ENCODE peak calls at places on chromosomes 2 and 18, in nine cellular contexts. M is A549; A is tibial artery; N is PC-9; V is hepatocyte; J is fibroblast of lung; O is upper lobe of right lung; Q is ovary; B is CD8-positive, alpha-beta T cell. I is an unnamed sample. For H3K4me1, the result is how much of the 10 kb centered on the place peaks cover.

GRCh38 chr2:18232731-18233438 is 327.6 kb downstream of the RDH14 start:
- DNase-seq in M (no peak), A (no peak), N (no peak), V (no peak), J (peak), O (no peak), Q (no peak), B (no peak), I (no peak)

GRCh38 chr2:96326564-96326963 is 1.4 kb downstream of the ITPRIPL1 start:
- DNase-seq in M (no peak), A (no peak), N (no peak), V (no peak), J (no peak), O (no peak), Q (no peak), B (no peak), I (no peak)

GRCh38 chr18:72762505-72763122 is 105.2 kb downstream of the NETO1 start:
- DNase-seq in M (peak), A (no peak), N (peak), V (peak), J (peak), O (no peak), Q (no peak), B (no peak), I (no peak)

GRCh38 chr2:177265386-177265690 is 811 bp upstream of the NFE2L2 start:
- DNase-seq in M (no peak), A (peak), N (no peak), V (no peak), J (peak), O (no peak), Q (peak), B (no peak), I (peak)

GRCh38 chr2:58503909-58504308 is 262.8 kb upstream of the FANCL start:
- DNase-seq in M (no peak), A (no peak), N (no peak), V (no peak), J (no peak), O (no peak), Q (no peak), B (no peak), I (no peak)

GRCh38 chr18:39105095-39105494 is 1539.5 kb upstream of the CELF4 start:
- DNase-seq in M (no peak), A (no peak), N (no peak), V (no peak), J (no peak), O (no peak), Q (no peak), B (no peak), I (no peak)

GRCh38 chr2:88098558-88098900 is 29.3 kb downstream of the FABP1 start:
- DNase-seq in M (no peak), A (no peak), N (no peak), V (no peak), J (no peak), O (no peak), Q (no peak), B (no peak), I (no peak)

GRCh38 chr2:132690664-132691303 is 20.8 kb upstream of the LYPD1 start:
- DNase-seq in M (no peak), A (no peak), N (no peak), V (no peak), J (peak), O (no peak), Q (no peak), B (no peak), I (no peak)

GRCh38 chr2:73202156-73203054 is at the start of gene NOTO:
- DNase-seq in M (no peak), A (no peak), N (no peak), V (peak), J (no peak), O (no peak), Q (no peak), B (no peak), I (no peak)

GRCh38 chr18:62717850-62718229 is 2.5 kb downstream of the PHLPP1 start:
- DNase-seq in M (no peak), A (no peak), N (no peak), V (no peak), J (peak), O (no peak), Q (no peak), B (no peak), I (no peak)

GRCh38 chr2:171723724-171724683 is 36.7 kb downstream of the DYNC1I2 start:
- DNase-seq in M (no peak), A (no peak), N (no peak), V (no peak), J (peak), O (no peak), Q (no peak), B (no peak), I (no peak)

GRCh38 chr2:119808516-119809147 is 48.9 kb downstream of the PTPN4 start:
- DNase-seq in M (no peak), A (no peak), N (no peak), V (no peak), J (peak), O (no peak), Q (no peak), B (no peak), I (no peak)

GRCh38 chr2:19299522-19299921 is 58.9 kb downstream of the OSR1 start:
- DNase-seq in M (no peak), A (no peak), N (no peak), V (peak), J (peak), O (no peak), Q (no peak), B (no peak), I (no peak)

GRCh38 chr2:120305296-120305695 is 40.6 kb upstream of the INHBB start:
- DNase-seq in M (peak), A (no peak), N (no peak), V (peak), J (no peak), O (no peak), Q (no peak), B (no peak), I (no peak)

DNA sequence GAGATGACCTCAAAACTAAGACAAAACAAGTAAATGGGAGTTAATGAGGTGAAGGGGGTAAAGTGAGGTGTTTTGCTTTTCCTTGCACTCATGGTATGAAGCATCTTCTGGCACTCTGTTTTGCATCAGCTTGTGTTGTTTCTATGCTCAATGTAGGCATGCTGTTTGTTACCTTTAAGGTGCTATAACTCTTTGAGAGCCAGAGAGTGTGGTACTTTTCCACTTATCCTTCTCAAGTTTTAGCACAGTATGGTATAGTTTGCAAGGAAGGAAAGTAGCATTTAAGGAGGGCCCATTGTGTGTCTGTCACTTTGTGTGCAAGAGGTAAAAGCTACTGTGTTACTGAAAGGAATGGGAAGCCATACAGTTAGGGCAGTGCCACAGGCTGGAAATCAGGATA is 17.5 kb upstream of the CXCR4 start:
- DNase-seq in M (no peak), A (no peak), N (no peak), V (no peak), J (no peak), O (no peak), Q (no peak), B (no peak), I (no peak)
- H3K4me3 ChIP-seq in M (no peak), A (no peak), N (no peak), V (no peak), J (no peak), O (no peak), Q (no peak), B (peak), I (no peak)

DNA sequence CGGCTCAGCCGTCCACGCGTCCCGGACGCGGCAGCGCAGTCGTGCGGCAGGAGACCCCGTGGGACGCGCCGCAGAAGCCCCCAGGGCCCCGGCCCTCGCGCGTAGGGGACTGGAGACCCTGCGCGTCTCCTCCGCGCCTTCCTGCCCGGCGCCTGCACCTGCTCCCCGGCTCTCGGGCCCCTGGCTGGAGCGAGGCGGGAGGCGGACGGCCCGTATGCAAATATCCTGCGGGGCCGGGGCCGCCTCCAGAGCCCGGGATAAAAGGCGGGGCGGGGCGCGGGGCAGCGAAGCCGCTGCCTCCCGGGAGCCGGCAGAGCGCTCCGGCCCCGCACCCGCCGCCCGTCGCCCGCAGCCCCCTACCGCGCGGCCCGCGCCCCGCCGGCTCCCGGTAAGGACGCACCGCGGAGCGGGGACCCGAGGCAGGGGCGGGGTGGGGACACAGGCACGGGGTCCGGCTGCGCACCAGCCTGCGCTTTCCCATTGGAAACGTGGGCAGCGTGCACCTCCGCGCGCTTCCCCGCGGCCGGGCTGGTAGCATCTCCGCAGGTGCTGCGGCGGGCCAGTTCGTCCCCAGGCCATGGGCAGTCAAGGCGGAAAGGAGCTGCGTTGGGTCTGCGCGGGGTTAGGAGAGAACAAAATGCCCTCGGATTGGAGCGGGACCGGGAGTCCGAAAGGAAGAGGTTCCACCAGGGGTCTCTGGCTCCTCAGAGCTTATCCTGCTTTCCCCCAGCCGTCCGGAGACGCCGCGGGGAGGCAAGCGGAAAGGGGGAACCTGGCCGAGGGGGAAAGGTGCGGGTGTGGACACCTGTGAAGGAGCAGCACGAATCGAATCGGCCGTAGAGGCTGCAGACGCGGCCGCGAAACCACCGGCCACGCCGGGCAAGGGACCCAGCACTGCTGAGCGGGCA is at the start of gene ATP6V1C2:
- DNase-seq in M (peak), A (no peak), N (peak), V (peak), J (no peak), O (peak), Q (no peak), B (no peak), I (peak)
- H3K4me1 ChIP-seq in M (under half), A (under half), N (half or more), V (under half), J (under half), O (under half), Q (under half), B (under half), I (under half)

GRCh38 chr18:48680871-48681270 is 142.0 kb downstream of the CTIF start:
- DNase-seq in M (no peak), A (peak), N (no peak), V (no peak), J (no peak), O (no peak), Q (peak), B (no peak), I (no peak)
- TF ChIP-seq CTCF in M (no peak), A (peak), N (no peak), V (no peak), J (no peak), O (peak), Q (no peak), B (no peak), I (no peak)

GRCh38 chr2:204260162-204260877 is 285.0 kb upstream of the PARD3B start:
- DNase-seq in M (peak), A (peak), N (peak), V (peak), J (peak), O (no peak), Q (peak), B (no peak), I (no peak)
- H3K4me3 ChIP-seq in M (no peak), A (no peak), N (no peak), V (no peak), J (no peak), O (no peak), Q (no peak), B (no peak), I (no peak)

DNA sequence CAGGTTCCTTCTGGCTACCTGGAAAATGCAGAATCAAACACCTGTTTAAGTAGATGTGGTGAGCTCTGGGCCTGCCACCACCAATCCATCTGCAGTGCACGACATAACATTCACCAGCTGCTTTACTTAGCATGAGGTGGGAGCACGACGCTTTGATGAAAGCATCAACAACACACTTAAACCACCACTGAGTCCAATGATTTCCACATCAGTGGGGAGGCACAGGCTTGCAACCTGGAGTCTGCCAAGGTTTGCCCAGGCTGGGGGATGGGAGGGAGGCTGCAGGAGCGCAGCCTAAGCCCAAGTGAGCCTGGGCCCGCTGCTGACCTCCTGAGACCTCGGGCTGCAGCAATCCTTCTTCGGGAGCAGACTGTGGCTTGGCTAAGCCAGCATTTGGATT is 415.5 kb downstream of the MEIS1 start:
- DNase-seq in M (no peak), A (no peak), N (no peak), V (no peak), J (no peak), O (no peak), Q (no peak), B (no peak), I (no peak)
- H3K4me1 ChIP-seq in M (under half), A (under half), N (under half), V (under half), J (under half), O (under half), Q (under half), B (under half), I (under half)

I was measured in left lung.